ENCODE peak calls at places on chromosome 5, in seven cellular contexts. B, Z, G, N, J, C and W are unnamed samples. For H3K27me3 and H3K36me3, the result is how much of the 10 kb centered on the place peaks cover.

GRCh38 chr5:87827561-87827960 is 414.8 kb upstream of the CCNH start:
- DNase-seq in B (no peak), Z (no peak), G (no peak), N (no peak), J (no peak), C (no peak), W (no peak)

GRCh38 chr5:95735436-95735835 is 4.3 kb downstream of the RHOBTB3 start:
- DNase-seq in B (no peak), Z (no peak), G (no peak), N (no peak), J (peak), C (no peak), W (no peak)

GRCh38 chr5:135214897-135215616 is 181.0 kb upstream of the PITX1 start:
- DNase-seq in B (no peak), Z (no peak), G (no peak), N (no peak), J (peak), C (no peak), W (no peak)

GRCh38 chr5:71663166-71663565 is 55.9 kb upstream of the CARTPT start:
- DNase-seq in B (no peak), Z (no peak), G (no peak), N (no peak), J (no peak), C (no peak), W (no peak)

GRCh38 chr5:167389537-167389936 is 901.9 kb upstream of the WWC1 start:
- DNase-seq in B (no peak), Z (no peak), G (no peak), N (no peak), J (peak), C (no peak), W (no peak)

GRCh38 chr5:125696762-125697161 is 726.4 kb upstream of the GRAMD2B start:
- DNase-seq in B (no peak), Z (no peak), G (no peak), N (no peak), J (peak), C (no peak), W (no peak)

GRCh38 chr5:119583684-119584083 is 45.7 kb upstream of the FAM170A start:
- DNase-seq in B (no peak), Z (no peak), G (no peak), N (no peak), J (no peak), C (no peak), W (no peak)

GRCh38 chr5:395156-395920 is 47.6 kb upstream of the EXOC3 start:
- DNase-seq in B (peak), Z (peak), G (no peak), N (no peak), J (peak), C (no peak), W (no peak)

GRCh38 chr5:133052317-133053175 is 733 bp downstream of the HSPA4 start:
- DNase-seq in B (peak), Z (peak), G (peak), N (no peak), J (peak), C (peak), W (peak)

GRCh38 chr5:73825736-73826135 is 199.7 kb downstream of the ARHGEF28 start:
- DNase-seq in B (no peak), Z (no peak), G (no peak), N (no peak), J (no peak), C (no peak), W (no peak)

GRCh38 chr5:28542968-28543367 is 1504.6 kb upstream of the CDH9 start:
- DNase-seq in B (no peak), Z (no peak), G (no peak), N (no peak), J (peak), C (no peak), W (no peak)

GRCh38 chr5:103424453-103425205 is 138.0 kb downstream of the NUDT12 start:
- DNase-seq in B (no peak), Z (no peak), G (no peak), N (no peak), J (peak), C (no peak), W (no peak)

GRCh38 chr5:127333463-127333862 is 42.9 kb downstream of the MEGF10 start:
- DNase-seq in B (no peak), Z (no peak), G (no peak), N (no peak), J (no peak), C (no peak), W (no peak)

GRCh38 chr5:64632251-64632650 is 58.1 kb upstream of the SHISAL2B start:
- DNase-seq in B (no peak), Z (no peak), G (peak), N (no peak), J (peak), C (no peak), W (no peak)

GRCh38 chr5:136666970-136667620 is 301.8 kb upstream of the TRPC7 start:
- DNase-seq in B (no peak), Z (no peak), G (no peak), N (no peak), J (no peak), C (no peak), W (no peak)
- H3K27me3 ChIP-seq in B (under half), Z (under half), G (under half), N (under half), J (under half), C (under half), W (under half)

GRCh38 chr5:148830220-148830619 is 3.8 kb downstream of the ADRB2 start:
- DNase-seq in B (no peak), Z (no peak), G (no peak), N (no peak), J (no peak), C (no peak), W (no peak)
- H3K4me3 ChIP-seq in B (peak), Z (peak), G (peak), N (no peak), J (peak), C (peak), W (no peak)

GRCh38 chr5:96761618-96762017 is 46.1 kb downstream of the ERAP1 start:
- DNase-seq in B (no peak), Z (no peak), G (no peak), N (no peak), J (peak), C (no peak), W (no peak)
- H3K36me3 ChIP-seq in B (half or more), Z (half or more), G (half or more), N (under half), J (under half), C (under half), W (half or more)

DNA sequence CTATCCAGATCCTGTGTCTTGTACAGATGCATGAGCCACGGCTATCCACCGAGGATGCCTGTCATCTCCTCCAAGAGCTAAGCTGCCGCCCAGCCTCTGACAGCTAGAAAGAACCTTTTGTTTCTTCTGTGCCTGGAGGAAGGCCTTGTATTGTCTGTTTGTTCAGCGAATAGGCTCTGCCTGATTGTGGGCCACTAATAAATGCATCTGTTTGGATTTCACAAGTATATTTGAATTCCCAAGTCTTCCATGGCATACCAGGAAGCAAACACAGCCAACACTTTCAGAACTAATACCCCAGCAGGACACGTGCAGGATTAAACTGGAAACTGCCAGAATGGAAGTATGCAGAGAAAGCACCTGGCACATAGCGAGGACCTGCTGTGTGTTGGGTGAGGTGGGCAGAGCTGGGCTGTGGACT is 92.7 kb upstream of the NEURL1B start:
- DNase-seq in B (peak), Z (no peak), G (peak), N (no peak), J (no peak), C (no peak), W (no peak)
- H3K27me3 ChIP-seq in B (under half), Z (under half), G (under half), N (under half), J (under half), C (under half), W (under half)